ENCODE peak calls at places on chromosomes 3 and 15, in four cellular contexts. I is NCI-H1092 treated with DMSO at 0.1 percent for 48 hours; V is CD4-positive, CD25-positive, alpha-beta regulatory T cell; M is activated CD8-positive, alpha-beta T cell treated with anti-CD3 and anti-CD28 coated beads for 36 hours. K is an unnamed sample.

GRCh38 chr3:122443090-122443489 is 27.2 kb upstream of the WDR5B start:
- DNase-seq in V (no peak), M (no peak), I (no peak), K (no peak)

GRCh38 chr3:194301730-194302129 is 49.4 kb downstream of the CPN2 start:
- DNase-seq in V (no peak), I (no peak), M (no peak), K (no peak)

GRCh38 chr15:64249406-64249805 is 86.6 kb upstream of the PPIB start:
- DNase-seq in V (no peak), I (no peak), M (no peak), K (no peak)

GRCh38 chr3:61855211-61855610 is 293.8 kb downstream of the PTPRG start:
- DNase-seq in V (no peak), M (no peak), I (no peak), K (no peak)

GRCh38 chr3:43998841-43999805 is 242.6 kb upstream of the TOPAZ1 start:
- DNase-seq in I (peak), M (peak), V (no peak), K (peak)

GRCh38 chr3:30198162-30198561 is 408.2 kb upstream of the TGFBR2 start:
- DNase-seq in V (no peak), M (no peak), I (no peak), K (no peak)

GRCh38 chr3:58639001-58639400 is 27.6 kb downstream of the FAM3D start:
- DNase-seq in I (no peak), M (no peak), V (no peak), K (no peak)

GRCh38 chr3:14125193-14126016 is 553 bp downstream of the TMEM43 start:
- DNase-seq in V (no peak), M (peak), I (peak), K (peak)

GRCh38 chr15:47184405-47185221 is 532.7 kb upstream of the SEMA6D start:
- DNase-seq in V (no peak), M (no peak), I (peak), K (peak)

GRCh38 chr3:197454014-197454413 is 101.8 kb downstream of the BDH1 start:
- DNase-seq in I (no peak), V (peak), M (peak), K (no peak)

GRCh38 chr15:79101866-79102581 is 11.4 kb upstream of the RASGRF1 start:
- DNase-seq in I (no peak), V (no peak), M (no peak), K (no peak)

GRCh38 chr3:182725372-182726251 is 67.7 kb upstream of the ATP11B start:
- DNase-seq in V (no peak), I (no peak), M (no peak), K (no peak)

GRCh38 chr15:80923668-80924067 is 66.0 kb downstream of the MESD start:
- DNase-seq in V (no peak), M (no peak), I (no peak), K (no peak)

GRCh38 chr3:7285502-7285901 is 424.6 kb downstream of the GRM7 start:
- DNase-seq in M (no peak), I (no peak), V (no peak), K (no peak)

GRCh38 chr3:72270072-72270611 is 485.2 kb upstream of the PROK2 start:
- DNase-seq in M (no peak), I (no peak), V (no peak), K (no peak)

GRCh38 chr15:70293606-70294470 is 196.1 kb upstream of the TLE3 start:
- DNase-seq in V (no peak), I (no peak), M (no peak), K (no peak)

GRCh38 chr15:58247803-58248503 is 109.8 kb downstream of the AQP9 start:
- DNase-seq in I (no peak), V (no peak), M (no peak), K (no peak)

GRCh38 chr3:148642616-148643015 is 55.1 kb upstream of the AGTR1 start:
- DNase-seq in I (no peak), V (no peak), M (no peak), K (no peak)

GRCh38 chr3:32137870-32138269 is 31.4 kb downstream of the GPD1L start:
- DNase-seq in V (no peak), M (no peak), I (no peak), K (no peak)

GRCh38 chr3:155317211-155317610 is 23.7 kb upstream of the STRIT1 start:
- DNase-seq in V (no peak), M (no peak), I (no peak), K (no peak)

K was measured in stimulated activated CD4-positive, alpha-beta T cell treated with anti-CD3 and anti-CD28 coated beads, Interleukin-15, amount 100 ng/mL, for 24 hours.